ENCODE peak calls at places on chromosomes 2 and 18, in ten cellular contexts. One of them, this sample, is unnamed.

GRCh38 chr2:60641866-60642788 is 88.7 kb upstream of the BCL11A start:
- DNase-seq in GM23338: peak
- DNase-seq in GM23248: peak
- DNase-seq in astrocyte: peak
- DNase-seq in hepatocyte: peak
- DNase-seq in keratinocyte: no peak
- DNase-seq in PC-9: no peak
- DNase-seq in neural progenitor cell: peak
- DNase-seq in DND-41: peak
- DNase-seq in fibroblast of lung: peak
- DNase-seq in this sample: peak

GRCh38 chr2:41504532-41504931 is 543.3 kb upstream of the PKDCC start:
- DNase-seq in hepatocyte: no peak
- DNase-seq in GM23338: no peak
- DNase-seq in keratinocyte: no peak
- DNase-seq in neural progenitor cell: no peak
- DNase-seq in DND-41: no peak
- DNase-seq in PC-9: no peak
- DNase-seq in fibroblast of lung: no peak
- DNase-seq in GM23248: no peak
- DNase-seq in astrocyte: no peak
- DNase-seq in this sample: no peak

GRCh38 chr18:48771641-48772380 is 179.0 kb downstream of the SMAD7 start:
- DNase-seq in hepatocyte: no peak
- DNase-seq in GM23338: no peak
- DNase-seq in astrocyte: no peak
- DNase-seq in fibroblast of lung: no peak
- DNase-seq in PC-9: no peak
- DNase-seq in DND-41: no peak
- DNase-seq in neural progenitor cell: peak
- DNase-seq in keratinocyte: no peak
- DNase-seq in GM23248: no peak
- DNase-seq in this sample: peak

GRCh38 chr18:8713691-8714090 is 8.3 kb downstream of the MTCL1 start:
- DNase-seq in DND-41: no peak
- DNase-seq in hepatocyte: no peak
- DNase-seq in neural progenitor cell: no peak
- DNase-seq in GM23248: no peak
- DNase-seq in astrocyte: no peak
- DNase-seq in keratinocyte: no peak
- DNase-seq in GM23338: no peak
- DNase-seq in PC-9: no peak
- DNase-seq in fibroblast of lung: no peak
- DNase-seq in this sample: no peak

GRCh38 chr2:104140361-104140760 is 713.6 kb upstream of the POU3F3 start:
- DNase-seq in astrocyte: peak
- DNase-seq in fibroblast of lung: no peak
- DNase-seq in DND-41: no peak
- DNase-seq in GM23248: no peak
- DNase-seq in neural progenitor cell: no peak
- DNase-seq in GM23338: no peak
- DNase-seq in PC-9: no peak
- DNase-seq in hepatocyte: no peak
- DNase-seq in keratinocyte: no peak
- DNase-seq in this sample: no peak

GRCh38 chr2:120520929-120521912 is 175.3 kb downstream of the INHBB start:
- DNase-seq in DND-41: peak
- DNase-seq in astrocyte: no peak
- DNase-seq in hepatocyte: no peak
- DNase-seq in fibroblast of lung: peak
- DNase-seq in neural progenitor cell: peak
- DNase-seq in GM23248: peak
- DNase-seq in keratinocyte: no peak
- DNase-seq in GM23338: peak
- DNase-seq in PC-9: peak
- DNase-seq in this sample: peak

GRCh38 chr2:40165503-40165867 is 286.4 kb downstream of the SLC8A1 start:
- DNase-seq in neural progenitor cell: no peak
- DNase-seq in DND-41: no peak
- DNase-seq in keratinocyte: no peak
- DNase-seq in GM23248: no peak
- DNase-seq in hepatocyte: no peak
- DNase-seq in astrocyte: no peak
- DNase-seq in fibroblast of lung: peak
- DNase-seq in PC-9: no peak
- DNase-seq in GM23338: no peak
- DNase-seq in this sample: no peak

GRCh38 chr2:144403940-144404339 is 116.0 kb downstream of the ZEB2 start:
- DNase-seq in PC-9: no peak
- DNase-seq in astrocyte: no peak
- DNase-seq in neural progenitor cell: no peak
- DNase-seq in keratinocyte: no peak
- DNase-seq in fibroblast of lung: peak
- DNase-seq in GM23338: no peak
- DNase-seq in DND-41: no peak
- DNase-seq in GM23248: no peak
- DNase-seq in hepatocyte: no peak
- DNase-seq in this sample: no peak

GRCh38 chr18:28858248-28858647 is 681.3 kb upstream of the CDH2 start:
- DNase-seq in GM23338: no peak
- DNase-seq in fibroblast of lung: no peak
- DNase-seq in PC-9: no peak
- DNase-seq in hepatocyte: no peak
- DNase-seq in neural progenitor cell: no peak
- DNase-seq in astrocyte: no peak
- DNase-seq in keratinocyte: no peak
- DNase-seq in GM23248: no peak
- DNase-seq in DND-41: no peak
- DNase-seq in this sample: no peak

GRCh38 chr2:215982465-215982875 is 30.9 kb downstream of the MREG start:
- DNase-seq in PC-9: peak
- DNase-seq in keratinocyte: peak
- DNase-seq in astrocyte: peak
- DNase-seq in GM23248: peak
- DNase-seq in fibroblast of lung: peak
- DNase-seq in GM23338: no peak
- DNase-seq in DND-41: no peak
- DNase-seq in neural progenitor cell: no peak
- DNase-seq in hepatocyte: peak
- DNase-seq in this sample: no peak

DNA sequence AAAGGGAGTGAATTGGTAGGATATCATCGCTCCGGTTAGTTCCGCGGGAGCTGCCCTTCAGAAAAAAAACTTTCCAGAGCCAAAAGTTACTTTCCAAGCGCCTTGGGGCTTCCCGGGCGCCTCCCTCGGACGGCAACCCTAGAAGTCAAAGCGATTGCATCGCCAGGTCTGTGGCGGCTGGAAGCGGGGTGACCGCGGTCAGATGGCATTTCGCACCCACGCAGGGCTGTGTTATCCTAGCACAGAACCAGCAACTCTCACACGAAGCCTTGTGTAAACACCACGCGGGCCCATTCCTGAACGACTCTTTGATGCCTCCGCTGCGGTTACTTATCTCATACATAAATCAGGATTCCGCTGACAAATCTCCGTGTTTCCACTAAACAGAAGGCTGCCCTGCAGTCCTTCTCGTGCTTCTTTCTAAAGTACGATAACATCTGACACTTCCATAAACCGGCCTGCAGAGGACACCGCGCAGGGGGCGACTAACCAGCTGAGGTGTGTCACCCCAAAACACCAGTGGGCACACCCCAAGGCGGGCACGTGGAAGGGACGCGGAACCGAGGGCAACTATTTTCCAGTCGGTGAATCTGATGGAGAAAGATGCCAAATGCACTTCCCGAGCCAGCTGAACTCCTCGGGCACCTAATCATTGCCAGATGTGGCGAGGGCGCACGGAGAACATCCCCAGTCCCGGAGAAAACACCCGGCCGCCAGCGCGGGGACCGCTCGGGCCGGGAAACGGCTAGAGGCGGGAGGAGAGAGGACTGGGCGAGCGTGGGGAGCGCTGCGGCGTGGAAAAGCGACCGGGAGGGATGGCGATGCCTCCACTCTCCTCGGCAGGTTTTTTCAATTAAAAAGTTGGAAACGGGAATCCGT is 911 bp downstream of the COLEC12 start:
- DNase-seq in neural progenitor cell: peak
- DNase-seq in astrocyte: peak
- DNase-seq in DND-41: no peak
- DNase-seq in GM23248: peak
- DNase-seq in fibroblast of lung: peak
- DNase-seq in keratinocyte: no peak
- DNase-seq in PC-9: no peak
- DNase-seq in hepatocyte: peak
- DNase-seq in GM23338: peak
- DNase-seq in this sample: peak
- TF ChIP-seq EZH2 in neural progenitor cell: peak
- TF ChIP-seq EZH2 in astrocyte: no peak
- TF ChIP-seq EZH2 in DND-41: no peak
- TF ChIP-seq EZH2 in GM23248: no peak
- TF ChIP-seq EZH2 in fibroblast of lung: no peak
- TF ChIP-seq EZH2 in keratinocyte: peak
- TF ChIP-seq EZH2 in PC-9: no peak
- TF ChIP-seq EZH2 in hepatocyte: peak
- TF ChIP-seq EZH2 in GM23338: peak
- TF ChIP-seq EZH2 in this sample: peak

DNA sequence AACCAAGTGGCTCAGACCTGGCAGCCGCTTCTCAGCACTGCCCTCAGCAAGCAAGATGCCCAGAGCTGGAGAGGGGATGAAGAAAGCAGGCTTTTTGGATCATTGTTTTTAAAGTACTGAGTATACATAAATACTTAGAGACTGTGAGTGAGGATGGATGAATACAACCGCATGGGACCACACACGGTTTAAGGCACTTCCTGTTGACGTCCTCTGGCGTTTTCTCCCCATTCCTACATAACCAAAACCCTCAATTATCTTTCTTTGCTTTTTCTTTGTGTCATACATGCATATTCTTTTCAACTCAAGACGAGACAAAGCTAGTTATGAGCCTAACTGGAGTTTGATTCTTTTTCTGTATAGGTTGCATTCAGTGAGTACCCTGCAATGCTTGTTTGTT is 198.4 kb downstream of the GALR1 start:
- DNase-seq in GM23248: no peak
- DNase-seq in DND-41: no peak
- DNase-seq in neural progenitor cell: no peak
- DNase-seq in hepatocyte: no peak
- DNase-seq in PC-9: no peak
- DNase-seq in GM23338: peak
- DNase-seq in fibroblast of lung: no peak
- DNase-seq in keratinocyte: no peak
- DNase-seq in astrocyte: no peak
- DNase-seq in this sample: no peak
- TF ChIP-seq EZH2 in GM23248: no peak
- TF ChIP-seq EZH2 in DND-41: no peak
- TF ChIP-seq EZH2 in neural progenitor cell: no peak
- TF ChIP-seq EZH2 in hepatocyte: no peak
- TF ChIP-seq EZH2 in PC-9: no peak
- TF ChIP-seq EZH2 in GM23338: no peak
- TF ChIP-seq EZH2 in fibroblast of lung: no peak
- TF ChIP-seq EZH2 in keratinocyte: no peak
- TF ChIP-seq EZH2 in astrocyte: no peak
- TF ChIP-seq EZH2 in this sample: no peak

GRCh38 chr2:176088048-176088936 is 4.2 kb upstream of the HOXD13 start:
- DNase-seq in astrocyte: no peak
- DNase-seq in PC-9: no peak
- DNase-seq in neural progenitor cell: peak
- DNase-seq in fibroblast of lung: peak
- DNase-seq in GM23248: peak
- DNase-seq in hepatocyte: peak
- DNase-seq in GM23338: peak
- DNase-seq in DND-41: peak
- DNase-seq in keratinocyte: no peak
- DNase-seq in this sample: peak
- TF ChIP-seq EZH2 in astrocyte: peak
- TF ChIP-seq EZH2 in PC-9: no peak
- TF ChIP-seq EZH2 in neural progenitor cell: peak
- TF ChIP-seq EZH2 in fibroblast of lung: peak
- TF ChIP-seq EZH2 in GM23248: peak
- TF ChIP-seq EZH2 in hepatocyte: peak
- TF ChIP-seq EZH2 in GM23338: peak
- TF ChIP-seq EZH2 in DND-41: no peak
- TF ChIP-seq EZH2 in keratinocyte: peak
- TF ChIP-seq EZH2 in this sample: peak

GRCh38 chr2:202035089-202035940 is 1.7 kb downstream of the FZD7 start:
- DNase-seq in DND-41: no peak
- DNase-seq in neural progenitor cell: peak
- DNase-seq in PC-9: peak
- DNase-seq in GM23338: peak
- DNase-seq in keratinocyte: no peak
- DNase-seq in fibroblast of lung: peak
- DNase-seq in GM23248: peak
- DNase-seq in astrocyte: peak
- DNase-seq in hepatocyte: peak
- DNase-seq in this sample: no peak
- TF ChIP-seq EZH2 in DND-41: no peak
- TF ChIP-seq EZH2 in neural progenitor cell: peak
- TF ChIP-seq EZH2 in PC-9: no peak
- TF ChIP-seq EZH2 in GM23338: no peak
- TF ChIP-seq EZH2 in keratinocyte: no peak
- TF ChIP-seq EZH2 in fibroblast of lung: no peak
- TF ChIP-seq EZH2 in GM23248: no peak
- TF ChIP-seq EZH2 in astrocyte: no peak
- TF ChIP-seq EZH2 in hepatocyte: no peak
- TF ChIP-seq EZH2 in this sample: peak

GRCh38 chr2:45674035-45674791 is 22.7 kb downstream of the PRKCE start:
- DNase-seq in astrocyte: peak
- DNase-seq in GM23248: peak
- DNase-seq in GM23338: no peak
- DNase-seq in DND-41: no peak
- DNase-seq in PC-9: peak
- DNase-seq in fibroblast of lung: no peak
- DNase-seq in hepatocyte: no peak
- DNase-seq in keratinocyte: no peak
- DNase-seq in neural progenitor cell: no peak
- DNase-seq in this sample: peak

GRCh38 chr2:45678791-45679348 is 27.4 kb downstream of the PRKCE start:
- DNase-seq in fibroblast of lung: no peak
- DNase-seq in neural progenitor cell: no peak
- DNase-seq in GM23338: no peak
- DNase-seq in hepatocyte: no peak
- DNase-seq in keratinocyte: no peak
- DNase-seq in GM23248: no peak
- DNase-seq in DND-41: no peak
- DNase-seq in astrocyte: no peak
- DNase-seq in PC-9: no peak
- DNase-seq in this sample: no peak

GRCh38 chr2:45676088-45676487 is 24.6 kb downstream of the PRKCE start:
- DNase-seq in GM23248: no peak
- DNase-seq in neural progenitor cell: no peak
- DNase-seq in hepatocyte: no peak
- DNase-seq in GM23338: no peak
- DNase-seq in PC-9: no peak
- DNase-seq in DND-41: no peak
- DNase-seq in astrocyte: no peak
- DNase-seq in keratinocyte: no peak
- DNase-seq in fibroblast of lung: no peak
- DNase-seq in this sample: no peak

GRCh38 chr2:45672138-45672537 is 20.7 kb downstream of the PRKCE start:
- DNase-seq in GM23248: no peak
- DNase-seq in hepatocyte: no peak
- DNase-seq in DND-41: no peak
- DNase-seq in neural progenitor cell: no peak
- DNase-seq in fibroblast of lung: no peak
- DNase-seq in astrocyte: no peak
- DNase-seq in PC-9: no peak
- DNase-seq in keratinocyte: no peak
- DNase-seq in GM23338: no peak
- DNase-seq in this sample: no peak

GRCh38 chr2:45675130-45675812 is 23.8 kb downstream of the PRKCE start:
- DNase-seq in PC-9: peak
- DNase-seq in GM23338: no peak
- DNase-seq in neural progenitor cell: no peak
- DNase-seq in keratinocyte: no peak
- DNase-seq in hepatocyte: peak
- DNase-seq in astrocyte: no peak
- DNase-seq in fibroblast of lung: no peak
- DNase-seq in GM23248: peak
- DNase-seq in DND-41: no peak
- DNase-seq in this sample: no peak
- TF ChIP-seq EZH2 in PC-9: no peak
- TF ChIP-seq EZH2 in GM23338: no peak
- TF ChIP-seq EZH2 in neural progenitor cell: no peak
- TF ChIP-seq EZH2 in keratinocyte: no peak
- TF ChIP-seq EZH2 in hepatocyte: no peak
- TF ChIP-seq EZH2 in astrocyte: no peak
- TF ChIP-seq EZH2 in fibroblast of lung: no peak
- TF ChIP-seq EZH2 in GM23248: no peak
- TF ChIP-seq EZH2 in DND-41: no peak
- TF ChIP-seq EZH2 in this sample: no peak

This sample was measured in endothelial cell of umbilical vein.